ENCODE peak calls at places on chromosomes 1 and 21, in four cellular contexts. A, R, O and J are unnamed samples.

GRCh38 chr1:180462099-180462498 is 40.3 kb downstream of the ACBD6 start:
- DNase-seq in O (no peak), R (no peak), A (no peak), J (no peak)

GRCh38 chr1:24047101-24047459 is 64.9 kb downstream of the MYOM3 start:
- DNase-seq in O (peak), A (peak), R (no peak), J (no peak)

GRCh38 chr1:228370941-228371740 is 35.5 kb downstream of the TRIM11 start:
- DNase-seq in R (no peak), A (no peak), O (no peak), J (no peak)

GRCh38 chr21:37582613-37583012 is 216.0 kb downstream of the DYRK1A start:
- DNase-seq in R (no peak), O (no peak), A (no peak), J (peak)

GRCh38 chr1:112344754-112345423 is 51.1 kb upstream of the CTTNBP2NL start:
- DNase-seq in R (no peak), O (no peak), A (no peak), J (no peak)

GRCh38 chr1:202205523-202206190 is 12.1 kb downstream of the LGR6 start:
- DNase-seq in A (no peak), O (no peak), R (no peak), J (no peak)

GRCh38 chr1:47696404-47696910 is 258.6 kb downstream of the FOXD2 start:
- DNase-seq in R (no peak), A (no peak), O (no peak), J (no peak)

GRCh38 chr1:117201808-117202207 is 8.9 kb downstream of the VTCN1 start:
- DNase-seq in R (no peak), A (no peak), O (no peak), J (no peak)

GRCh38 chr1:42861014-42861399 is 14.6 kb downstream of the ZNF691 start:
- DNase-seq in O (no peak), R (no peak), A (no peak), J (no peak)

DNA sequence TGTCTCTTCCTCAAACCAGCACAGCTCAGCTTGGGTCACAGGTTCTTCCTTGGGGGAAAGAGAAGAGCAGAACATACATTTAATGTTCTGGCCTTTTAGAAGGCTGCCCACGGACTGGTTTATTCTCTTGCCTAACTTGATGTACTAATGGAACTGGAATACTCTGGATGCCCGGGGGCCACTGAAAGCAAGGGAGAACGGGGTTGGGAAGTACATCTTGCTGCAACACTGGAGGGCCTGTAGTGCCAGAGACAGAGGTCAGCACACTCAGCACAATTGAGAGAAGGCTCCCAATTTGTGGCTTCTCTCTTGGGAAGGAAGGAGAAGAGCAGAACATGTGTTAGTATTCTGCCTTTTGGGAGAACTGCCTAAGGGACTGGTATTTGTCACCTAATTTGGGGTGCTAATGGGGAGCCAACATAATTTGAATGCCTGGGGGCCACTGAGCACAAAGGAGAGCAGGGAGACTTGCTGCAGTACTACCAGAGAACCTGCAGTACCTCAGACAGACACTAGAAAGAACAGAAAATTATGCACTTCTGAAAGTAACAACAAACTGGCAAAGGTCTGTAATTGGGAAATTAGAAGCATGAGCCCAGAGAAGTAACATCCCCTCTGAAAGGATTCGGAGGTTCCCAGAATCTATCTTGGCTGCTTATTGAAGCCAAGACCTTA is 14.1 kb downstream of the ZNF691 start:
- DNase-seq in O (no peak), R (no peak), A (no peak), J (no peak)
- TF ChIP-seq CTCF in O (no peak), R (peak), A (no peak), J (no peak)

GRCh38 chr1:68057564-68057963 is 7.1 kb upstream of the DIRAS3 start:
- DNase-seq in O (no peak), R (no peak), A (no peak), J (no peak)
- TF ChIP-seq CTCF in O (no peak), R (no peak), A (no peak), J (no peak)

GRCh38 chr1:21494196-21494595 is 15.0 kb upstream of the ALPL start:
- DNase-seq in A (no peak), R (no peak), O (no peak), J (no peak)

GRCh38 chr1:21489146-21489545 is 20.1 kb upstream of the ALPL start:
- DNase-seq in O (no peak), A (no peak), R (no peak), J (no peak)

GRCh38 chr1:21492171-21492625 is 17.0 kb upstream of the ALPL start:
- DNase-seq in A (no peak), R (no peak), O (no peak), J (no peak)

GRCh38 chr1:21491483-21492170 is 17.6 kb upstream of the ALPL start:
- DNase-seq in O (no peak), R (no peak), A (no peak), J (no peak)

GRCh38 chr1:21490774-21491482 is 18.3 kb upstream of the ALPL start:
- DNase-seq in O (peak), A (no peak), R (no peak), J (no peak)
- TF ChIP-seq CTCF in O (peak), A (peak), R (peak), J (peak)

DNA sequence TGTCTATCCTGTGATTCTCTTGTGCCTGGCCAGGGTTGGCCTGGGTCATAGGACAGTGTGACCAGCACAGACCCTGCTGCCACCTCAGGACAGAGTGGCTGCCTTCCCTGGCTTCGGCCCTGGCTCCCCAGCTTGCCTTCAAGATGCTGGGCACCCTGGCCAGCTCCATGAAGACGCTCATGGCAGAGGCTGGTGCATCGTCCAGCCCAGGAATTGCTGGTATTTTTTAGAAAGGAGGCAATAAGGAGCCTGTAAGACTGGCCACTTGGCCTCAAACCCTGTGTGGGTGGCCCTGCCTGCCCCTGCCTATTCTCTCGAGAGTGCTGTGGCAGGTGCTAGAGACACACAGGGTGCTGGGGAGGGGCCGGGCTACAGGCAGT is 70.4 kb upstream of the ACTRT2 start:
- DNase-seq in A (no peak), R (no peak), O (no peak), J (no peak)
- TF ChIP-seq CTCF in A (no peak), R (no peak), O (no peak), J (no peak)

GRCh38 chr1:12209495-12209832 is 20.4 kb upstream of the VPS13D start:
- DNase-seq in A (no peak), R (no peak), O (no peak), J (no peak)

GRCh38 chr1:12206238-12206637 is 23.6 kb upstream of the VPS13D start:
- DNase-seq in A (no peak), O (no peak), R (no peak), J (no peak)

GRCh38 chr1:12206792-12207424 is 22.9 kb upstream of the VPS13D start:
- DNase-seq in O (no peak), A (no peak), R (no peak), J (no peak)

GRCh38 chr1:12208764-12209494 is 20.9 kb upstream of the VPS13D start:
- DNase-seq in A (peak), R (no peak), O (peak), J (peak)

DNA sequence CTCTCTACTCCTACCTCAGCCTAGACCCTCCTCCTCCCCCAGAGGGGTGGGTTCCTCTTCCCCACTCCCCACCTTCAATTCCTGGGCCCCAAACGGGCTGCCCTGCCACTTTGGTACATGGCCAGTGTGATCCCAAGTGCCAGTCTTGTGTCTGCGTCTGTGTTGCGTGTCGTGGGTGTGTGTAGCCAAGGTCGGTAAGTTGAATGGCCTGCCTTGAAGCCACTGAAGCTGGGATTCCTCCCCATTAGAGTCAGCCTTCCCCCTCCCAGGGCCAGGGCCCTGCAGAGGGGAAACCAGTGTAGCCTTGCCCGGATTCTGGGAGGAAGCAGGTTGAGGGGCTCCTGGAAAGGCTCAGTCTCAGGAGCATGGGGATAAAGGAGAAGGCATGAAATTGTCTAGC is 21.6 kb upstream of the VPS13D start:
- DNase-seq in O (no peak), A (no peak), R (no peak), J (no peak)
- TF ChIP-seq CTCF in O (no peak), A (no peak), R (no peak), J (no peak)

DNA sequence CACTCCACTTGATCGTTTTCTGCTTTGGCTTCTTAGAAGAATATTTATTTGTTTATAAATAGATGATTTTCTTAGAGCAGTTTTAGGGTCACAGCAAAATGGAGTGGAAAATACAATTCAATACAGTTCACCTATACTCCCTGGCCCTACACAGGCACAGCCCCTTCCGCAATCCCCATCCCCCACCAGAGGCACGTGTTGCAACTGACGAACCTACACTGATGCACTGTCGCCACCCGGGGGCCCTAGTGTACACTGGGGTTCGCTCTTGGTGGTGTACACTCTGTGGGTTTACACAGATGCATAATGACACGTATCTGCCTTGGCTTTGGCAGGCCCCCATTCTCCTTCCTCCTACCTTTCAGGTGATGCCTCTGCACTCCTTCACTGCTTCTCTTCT is 8.0 kb downstream of the ECHDC2 start:
- DNase-seq in R (no peak), A (no peak), O (no peak), J (no peak)
- TF ChIP-seq CTCF in R (no peak), A (no peak), O (no peak), J (no peak)